ENCODE peak calls at places on chromosome 11, in four cellular contexts. V, T, K and C are unnamed samples.

GRCh38 chr11:110713469-110713776 is 1.2 kb upstream of the ARHGAP20 start:
- DNase-seq in T (no peak), V (no peak), K (no peak), C (no peak)

GRCh38 chr11:66787934-66788758 is 55.1 kb upstream of the RCE1 start:
- DNase-seq in K (no peak), T (no peak), V (no peak), C (no peak)

GRCh38 chr11:66856496-66857233 is at the start of gene LRFN4:
- DNase-seq in V (peak), T (no peak), K (no peak), C (peak)

GRCh38 chr11:117408356-117408755 is 80.7 kb downstream of the CEP164 start:
- DNase-seq in K (no peak), T (no peak), V (no peak), C (no peak)

GRCh38 chr11:131626761-131627160 is 256.3 kb downstream of the NTM start:
- DNase-seq in V (no peak), T (no peak), K (no peak), C (no peak)

GRCh38 chr11:11413776-11414175 is 60.7 kb upstream of the CSNK2A3 start:
- DNase-seq in T (no peak), V (no peak), K (no peak), C (no peak)

GRCh38 chr11:21866781-21867180 is 326.1 kb upstream of the ANO5 start:
- DNase-seq in T (no peak), V (no peak), K (no peak), C (no peak)

GRCh38 chr11:11022126-11022730 is 164.4 kb upstream of the ZBED5 start:
- DNase-seq in T (peak), V (no peak), K (no peak), C (no peak)

GRCh38 chr11:64165482-64165841 is 451 bp downstream of the MACROD1 start:
- DNase-seq in T (no peak), K (no peak), V (peak), C (no peak)

GRCh38 chr11:87300640-87301381 is 263.1 kb downstream of the TMEM135 start:
- DNase-seq in V (no peak), K (no peak), T (no peak), C (no peak)

GRCh38 chr11:108672113-108672512 is 7.2 kb downstream of the DDX10 start:
- DNase-seq in V (no peak), K (no peak), T (no peak), C (no peak)